ENCODE peak calls at places on chromosome 6, in five cellular contexts. One of them, this sample, is unnamed.

GRCh38 chr6:98833101-98834059 is 994 bp upstream of the POU3F2 start:
- DNase-seq in BJ: no peak
- DNase-seq in NCI-H748 treated with DMSO at 0.1 percent for 48 hours: peak
- DNase-seq in WTC11: no peak
- DNase-seq in B cell: peak
- DNase-seq in this sample: peak

GRCh38 chr6:101226677-101227135 is 166.8 kb upstream of the GRIK2 start:
- DNase-seq in BJ: peak
- DNase-seq in NCI-H748 treated with DMSO at 0.1 percent for 48 hours: no peak
- DNase-seq in WTC11: peak
- DNase-seq in B cell: peak
- DNase-seq in this sample: peak

GRCh38 chr6:1917628-1918371 is 308.1 kb downstream of the FOXC1 start:
- DNase-seq in BJ: no peak
- DNase-seq in NCI-H748 treated with DMSO at 0.1 percent for 48 hours: no peak
- DNase-seq in WTC11: no peak
- DNase-seq in B cell: no peak
- DNase-seq in this sample: no peak

GRCh38 chr6:105107207-105107606 is 72.6 kb downstream of the POPDC3 start:
- DNase-seq in BJ: no peak
- DNase-seq in NCI-H748 treated with DMSO at 0.1 percent for 48 hours: no peak
- DNase-seq in WTC11: no peak
- DNase-seq in B cell: no peak
- DNase-seq in this sample: no peak

GRCh38 chr6:3850451-3851203 is 1.5 kb downstream of the FAM50B start:
- DNase-seq in BJ: no peak
- DNase-seq in NCI-H748 treated with DMSO at 0.1 percent for 48 hours: no peak
- DNase-seq in WTC11: no peak
- DNase-seq in B cell: peak
- DNase-seq in this sample: peak

GRCh38 chr6:167119680-167120556 is 3.0 kb upstream of the CCR6 start:
- DNase-seq in BJ: no peak
- DNase-seq in NCI-H748 treated with DMSO at 0.1 percent for 48 hours: no peak
- DNase-seq in WTC11: no peak
- DNase-seq in B cell: peak
- DNase-seq in this sample: no peak

GRCh38 chr6:134795001-134795400 is 154.9 kb downstream of the ALDH8A1 start:
- DNase-seq in BJ: no peak
- DNase-seq in NCI-H748 treated with DMSO at 0.1 percent for 48 hours: no peak
- DNase-seq in WTC11: peak
- DNase-seq in B cell: no peak
- DNase-seq in this sample: no peak

GRCh38 chr6:90044833-90045337 is 150.6 kb downstream of the GJA10 start:
- DNase-seq in BJ: peak
- DNase-seq in NCI-H748 treated with DMSO at 0.1 percent for 48 hours: no peak
- DNase-seq in WTC11: no peak
- DNase-seq in B cell: no peak
- DNase-seq in this sample: no peak

This sample was measured in BE2C.